ENCODE peak calls at places on chromosomes 12 and 14, in six cellular contexts. P is H9, N is neuronal stem cell, B is H1, A is IMR-90, S is mesenchymal stem cell. O is an unnamed sample.

GRCh38 chr12:28780096-28780495 is 369.0 kb upstream of the FAR2 start:
- DNase-seq in P (no peak), N (no peak), B (no peak), A (peak; percentile 81), S (peak; percentile 93), O (peak; percentile 41)

GRCh38 chr12:81992461-81992860 is 233.3 kb upstream of the PPFIA2 start:
- DNase-seq in P (peak; percentile 62), N (peak; percentile 11), B (peak; percentile 9), A (no peak), S (no peak), O (no peak)

GRCh38 chr14:75995372-75996041 is 9.9 kb downstream of the IFT43 start:
- DNase-seq in P (no peak), N (no peak), B (no peak), A (peak; percentile 95), S (no peak), O (peak; percentile 83)

GRCh38 chr12:46499226-46499625 is 126.7 kb upstream of the SLC38A2 start:
- DNase-seq in P (no peak), N (no peak), B (no peak), A (no peak), S (no peak), O (no peak)

GRCh38 chr12:11885261-11886038 is 185.3 kb upstream of the BCL2L14 start:
- DNase-seq in P (no peak), N (no peak), B (no peak), A (peak; percentile 76), S (peak; percentile 62), O (peak; percentile 95)

GRCh38 chr12:7376196-7376595 is 67.8 kb downstream of the CD163L1 start:
- DNase-seq in P (no peak), N (no peak), B (no peak), A (peak; percentile 72), S (peak; percentile 58), O (no peak)

GRCh38 chr12:94644141-94644575 is 6.2 kb downstream of the TMCC3 start:
- DNase-seq in P (no peak), N (no peak), B (no peak), A (peak; percentile 24), S (peak; percentile 63), O (no peak)

GRCh38 chr12:56634242-56634836 is 4.2 kb upstream of the BAZ2A start:
- DNase-seq in P (peak; percentile 95), N (no peak), B (no peak), A (no peak), S (peak; percentile 40), O (peak; percentile 46)

GRCh38 chr12:83664650-83665049 is 977.9 kb downstream of the TMTC2 start:
- DNase-seq in P (no peak), N (no peak), B (no peak), A (no peak), S (no peak), O (no peak)

GRCh38 chr14:40920380-40920779 is 686.3 kb upstream of the LRFN5 start:
- DNase-seq in P (no peak), N (no peak), B (no peak), A (no peak), S (no peak), O (no peak)
- H3K9me3 ChIP-seq in P (no peaks in the 10 kb centered on the region), N (no peaks in the 10 kb centered on the region), B (no peaks in the 10 kb centered on the region), A (peaks cover 2% of the 10 kb centered on the region), S (peaks cover 3% of the 10 kb centered on the region), O (no peaks in the 10 kb centered on the region)

DNA sequence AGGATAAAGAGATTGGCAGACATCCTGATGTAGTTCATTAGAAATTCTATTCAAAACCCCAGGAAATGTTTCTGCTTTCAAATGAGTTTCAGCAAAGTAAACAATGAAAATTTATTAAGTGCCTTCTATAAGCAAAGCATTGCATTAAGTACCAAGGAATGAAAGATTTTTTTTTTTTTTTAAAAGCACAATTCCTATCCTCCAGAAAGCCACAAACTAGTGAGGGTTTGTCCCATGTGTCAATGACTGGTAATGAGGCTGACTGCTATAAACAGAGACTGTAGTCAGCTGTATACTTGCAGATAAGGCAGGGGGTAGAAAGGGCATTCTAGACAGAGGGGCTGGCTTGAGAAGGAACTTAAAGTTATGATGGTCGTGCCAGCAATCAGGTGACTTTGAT is 6.8 kb downstream of the ANO4 start:
- DNase-seq in P (no peak), N (no peak), B (no peak), A (peak; percentile 60), S (peak; percentile 81), O (no peak)
- H3K14ac ChIP-seq in P (no peak overlapping the region), N (no peak overlapping the region), B (no peak overlapping the region), A (no peak overlapping the region), S (no peak overlapping the region), O (no peak overlapping the region)

DNA sequence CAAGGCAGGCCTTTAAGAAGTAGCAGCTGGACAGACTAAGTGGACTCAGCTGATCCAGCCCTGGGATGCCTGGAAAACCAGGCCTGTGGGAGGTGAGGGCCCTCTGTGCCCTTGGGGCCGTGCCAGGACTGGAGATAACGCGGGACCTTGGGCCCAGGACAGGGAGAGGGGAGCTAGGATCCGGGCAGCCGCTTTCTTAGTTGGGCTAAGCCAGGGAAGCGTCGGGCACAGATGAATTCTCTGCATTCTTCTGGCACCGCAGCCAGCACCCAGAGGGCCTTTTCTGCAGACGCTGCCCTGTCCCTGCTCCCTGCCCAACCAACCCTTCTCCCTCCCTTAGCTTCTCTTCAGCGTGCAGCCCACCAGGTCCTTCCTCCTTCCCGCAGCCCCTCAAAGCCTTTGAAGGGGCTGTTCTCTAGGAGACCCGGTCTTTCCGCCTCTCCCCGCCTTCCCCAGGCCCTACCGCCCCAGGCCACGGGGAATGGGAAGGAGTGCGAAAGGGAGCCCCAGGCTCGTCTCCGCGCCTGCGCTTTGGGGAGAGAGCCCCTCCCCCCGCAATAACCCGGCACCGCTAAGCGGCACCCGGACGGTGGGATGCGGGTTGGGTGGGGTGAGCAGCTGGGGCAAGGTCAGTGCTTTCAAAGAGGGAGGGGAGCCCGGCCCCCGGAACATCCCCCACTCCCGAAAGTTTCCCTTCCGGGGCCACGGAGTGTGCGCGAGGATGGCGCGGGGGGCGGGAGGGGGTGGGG is 688 bp downstream of the NCKAP5L start:
- DNase-seq in P (peak; percentile 90), N (peak; percentile 66), B (no peak), A (peak; percentile 46), S (peak; percentile 82), O (peak; percentile 91)
- H3K23ac ChIP-seq in P (no peak overlapping the region), N (peak overlapping the region; percentile 16), B (no peak overlapping the region), A (peak overlapping the region; percentile 97), S (peak overlapping the region; percentile 98), O (no peak overlapping the region)

DNA sequence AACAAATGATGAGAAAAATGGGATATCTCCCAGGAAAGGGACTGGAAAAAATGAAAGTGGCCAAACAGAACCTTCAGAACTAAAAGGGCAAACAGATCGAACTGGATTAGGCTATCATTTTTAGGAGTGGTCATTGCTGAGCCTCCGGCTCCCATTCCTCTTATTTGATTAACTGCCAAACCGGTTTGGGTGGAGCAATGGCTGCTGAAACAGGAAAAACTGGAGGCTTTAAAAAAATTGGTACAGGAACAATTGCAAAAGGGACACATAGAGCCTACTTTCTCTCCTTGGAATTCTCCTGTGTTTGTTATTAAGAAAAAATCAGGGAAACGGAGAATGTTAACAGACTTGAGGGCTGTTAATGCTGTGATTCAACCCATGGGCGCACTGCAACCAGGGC is 49.7 kb downstream of the TNFAIP2 start:
- DNase-seq in P (no peak), N (no peak), B (no peak), A (no peak), S (no peak), O (peak; percentile 97)
- H3K9me3 ChIP-seq in P (peaks cover 34% of the 10 kb centered on the region), N (peaks cover 12% of the 10 kb centered on the region), B (peaks cover 32% of the 10 kb centered on the region), A (peaks cover 22% of the 10 kb centered on the region), S (peaks cover 33% of the 10 kb centered on the region), O (peaks cover 21% of the 10 kb centered on the region)

DNA sequence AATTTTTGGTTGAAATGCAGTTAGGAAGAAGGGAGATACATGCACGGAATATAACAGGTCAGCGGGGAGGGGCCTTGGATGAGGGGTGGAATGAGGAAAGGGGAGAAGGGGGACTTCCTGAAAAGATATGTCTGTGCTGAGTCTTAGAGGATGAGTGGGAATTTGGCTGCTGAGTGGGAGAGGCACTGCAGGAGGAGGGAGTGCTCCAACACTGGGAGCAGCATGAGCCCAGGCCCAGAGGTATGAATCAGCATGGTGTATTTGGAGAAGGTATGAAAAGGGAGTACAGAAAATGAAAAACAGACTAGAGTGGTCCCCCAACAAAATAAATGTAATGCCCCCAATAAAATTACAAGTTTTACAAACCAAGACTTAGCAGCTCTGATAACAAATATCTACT is 394.4 kb downstream of the IPO8 start:
- DNase-seq in P (no peak), N (no peak), B (no peak), A (no peak), S (no peak), O (no peak)
- H3K14ac ChIP-seq in P (no peak overlapping the region), N (no peak overlapping the region), B (no peak overlapping the region), A (no peak overlapping the region), S (no peak overlapping the region), O (no peak overlapping the region)

DNA sequence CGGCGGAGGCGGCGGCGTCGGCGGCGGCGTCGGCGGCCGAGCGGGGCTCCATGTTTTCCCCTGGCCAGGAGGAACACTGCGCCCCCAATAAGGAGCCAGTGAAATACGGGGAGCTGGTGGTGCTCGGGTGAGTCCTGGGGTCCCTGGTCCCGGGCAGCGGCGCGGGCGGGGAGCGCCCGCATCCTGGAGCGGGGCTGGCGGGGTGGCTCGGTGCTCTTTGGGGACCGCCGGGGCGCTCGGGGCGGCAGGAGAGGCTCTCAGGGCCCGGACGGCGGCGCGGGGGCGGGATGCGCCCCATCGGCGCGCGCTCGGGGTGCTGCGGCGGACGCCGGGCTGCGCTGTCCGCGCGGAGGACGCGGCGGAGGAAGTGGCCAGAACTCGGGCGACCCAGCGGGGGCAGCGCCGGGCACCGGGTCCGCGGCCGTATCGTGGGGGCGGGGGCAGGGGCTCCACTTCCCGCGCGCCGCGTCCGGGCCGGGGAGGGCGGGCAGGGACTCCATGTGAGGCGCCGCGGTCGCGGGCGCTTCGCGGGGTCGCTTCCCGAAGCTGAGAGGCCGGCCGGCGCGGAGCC is 485 bp downstream of the PELI2 start:
- DNase-seq in P (no peak), N (no peak), B (no peak), A (no peak), S (no peak), O (no peak)
- H3K23ac ChIP-seq in P (no peak overlapping the region), N (peak overlapping the region; percentile 70), B (no peak overlapping the region), A (no peak overlapping the region), S (peak overlapping the region; percentile 40), O (no peak overlapping the region)

GRCh38 chr12:132918680-132919079 is 31.3 kb upstream of the CHFR start:
- DNase-seq in P (no peak), N (no peak), B (no peak), A (no peak), S (no peak), O (no peak)
- H3K9me3 ChIP-seq in P (peaks cover 59% of the 10 kb centered on the region), N (peaks cover 77% of the 10 kb centered on the region), B (peaks cover 63% of the 10 kb centered on the region), A (peaks cover 71% of the 10 kb centered on the region), S (peaks cover 94% of the 10 kb centered on the region), O (peaks cover 19% of the 10 kb centered on the region)

GRCh38 chr14:57930241-57930975 is 64.5 kb upstream of the SLC35F4 start:
- DNase-seq in P (no peak), N (no peak), B (no peak), A (no peak), S (no peak), O (no peak)
- H3K14ac ChIP-seq in P (no peak overlapping the region), N (no peak overlapping the region), B (no peak overlapping the region), A (no peak overlapping the region), S (no peak overlapping the region), O (no peak overlapping the region)

GRCh38 chr12:120817559-120818330 is 86.4 kb downstream of the SPPL3 start:
- DNase-seq in P (no peak), N (no peak), B (no peak), A (no peak), S (no peak), O (peak; percentile 33)
- H3K23ac ChIP-seq in P (no peak overlapping the region), N (no peak overlapping the region), B (no peak overlapping the region), A (no peak overlapping the region), S (no peak overlapping the region), O (no peak overlapping the region)

GRCh38 chr14:83689265-83689664 is 1840.7 kb upstream of the FLRT2 start:
- DNase-seq in P (no peak), N (no peak), B (no peak), A (no peak), S (no peak), O (no peak)
- H3K9me3 ChIP-seq in P (no peaks in the 10 kb centered on the region), N (no peaks in the 10 kb centered on the region), B (no peaks in the 10 kb centered on the region), A (no peaks in the 10 kb centered on the region), S (peaks cover 18% of the 10 kb centered on the region), O (no peaks in the 10 kb centered on the region)

O was measured in trophoblast cell.